ENCODE peak calls at places on chromosomes 3 and 15, in seven cellular contexts. F is heart right ventricle; Y is adrenal gland; A is fibroblast of lung; V is naive thymus-derived CD4-positive, alpha-beta T cell; N is prostate gland; K is IMR-90. W is an unnamed sample.

GRCh38 chr15:42707068-42707467 is 29.9 kb downstream of the CDAN1 start:
- DNase-seq in F (no peak), Y (no peak), A (peak; percentile 57), V (no peak), N (peak; percentile 73), K (peak; percentile 57), W (no peak)

GRCh38 chr15:66935121-66935520 is 130.3 kb upstream of the SMAD3 start:
- DNase-seq in F (no peak), Y (no peak), A (no peak), V (no peak), N (no peak), K (no peak), W (no peak)

GRCh38 chr3:149332781-149333517 is 487 bp downstream of the TM4SF18 start:
- DNase-seq in F (no peak), Y (no peak), A (no peak), V (no peak), N (no peak), K (no peak), W (no peak)

GRCh38 chr3:24271228-24271627 is 223.4 kb downstream of the THRB start:
- DNase-seq in F (no peak), Y (no peak), A (no peak), V (no peak), N (no peak), K (no peak), W (no peak)

GRCh38 chr3:157329541-157329940 is 107.1 kb upstream of the PTX3 start:
- DNase-seq in F (no peak), Y (no peak), A (no peak), V (no peak), N (no peak), K (no peak), W (no peak)

GRCh38 chr15:35698978-35699377 is 153.0 kb upstream of the DPH6 start:
- DNase-seq in F (no peak), Y (no peak), A (no peak), V (no peak), N (no peak), K (no peak), W (no peak)

GRCh38 chr3:170037463-170038433 is at the start of gene GPR160:
- DNase-seq in F (peak; percentile 57), Y (peak; percentile 56), A (peak; percentile 33), V (peak; percentile 79), N (peak; percentile 79), K (peak; percentile 15), W (peak; percentile 87)

GRCh38 chr3:155308831-155309230 is 15.3 kb upstream of the STRIT1 start:
- DNase-seq in F (no peak), Y (no peak), A (peak; percentile 31), V (no peak), N (no peak), K (peak; percentile 68), W (no peak)

GRCh38 chr3:172180473-172180872 is 141.1 kb downstream of the FNDC3B start:
- DNase-seq in F (no peak), Y (no peak), A (no peak), V (no peak), N (no peak), K (no peak), W (no peak)

GRCh38 chr15:85771276-85771675 is 23.4 kb downstream of the KLHL25 start:
- DNase-seq in F (no peak), Y (no peak), A (no peak), V (no peak), N (no peak), K (no peak), W (no peak)

GRCh38 chr15:25178835-25179672 is 224.3 kb downstream of the SNRPN start:
- DNase-seq in F (no peak), Y (peak; percentile 4), A (no peak), V (no peak), N (peak; percentile 3), K (no peak), W (no peak)

GRCh38 chr15:88018865-88019626 is 237.5 kb downstream of the NTRK3 start:
- DNase-seq in F (no peak), Y (no peak), A (no peak), V (no peak), N (peak; percentile 22), K (no peak), W (no peak)

GRCh38 chr3:38460377-38461085 is 6.8 kb downstream of the ACVR2B start:
- DNase-seq in F (no peak), Y (no peak), A (no peak), V (no peak), N (no peak), K (no peak), W (no peak)

GRCh38 chr3:31659246-31659645 is 126.5 kb downstream of the STT3B start:
- DNase-seq in F (no peak), Y (no peak), A (no peak), V (no peak), N (no peak), K (no peak), W (no peak)

GRCh38 chr3:12663311-12663935 is 494 bp downstream of the RAF1 start:
- DNase-seq in F (peak; percentile 48), Y (peak; percentile 53), A (peak; percentile 44), V (peak; percentile 12), N (peak; percentile 52), K (no peak), W (peak; percentile 63)

GRCh38 chr15:76431936-76432335 is 95.4 kb downstream of the ISL2 start:
- DNase-seq in F (no peak), Y (no peak), A (no peak), V (no peak), N (no peak), K (peak; percentile 22), W (no peak)

GRCh38 chr15:72082176-72082575 is 35.8 kb downstream of the MYO9A start:
- DNase-seq in F (no peak), Y (no peak), A (no peak), V (no peak), N (no peak), K (no peak), W (no peak)
- H3K4me1 ChIP-seq in F (no peaks in the 10 kb centered on the region), Y (no peaks in the 10 kb centered on the region), A (no peaks in the 10 kb centered on the region), V (no peaks in the 10 kb centered on the region), N (no peaks in the 10 kb centered on the region), K (no peaks in the 10 kb centered on the region), W (peaks cover 22% of the 10 kb centered on the region)

GRCh38 chr3:46068526-46068925 is 41.2 kb upstream of the XCR1 start:
- DNase-seq in F (no peak), Y (no peak), A (no peak), V (no peak), N (no peak), K (no peak), W (no peak)
- H3K27me3 ChIP-seq in F (peaks cover 11% of the 10 kb centered on the region), Y (peaks cover 3% of the 10 kb centered on the region), A (peaks cover 7% of the 10 kb centered on the region), V (no peaks in the 10 kb centered on the region), N (no peaks in the 10 kb centered on the region), K (peaks cover 39% of the 10 kb centered on the region), W (no peaks in the 10 kb centered on the region)

GRCh38 chr15:56653787-56654186 is 79.5 kb downstream of the ZNF280D start:
- DNase-seq in F (no peak), Y (no peak), A (no peak), V (no peak), N (no peak), K (no peak), W (no peak)
- H3K27ac ChIP-seq in F (no peak overlapping the region), Y (no peak overlapping the region), A (no peak overlapping the region), V (no peak overlapping the region), N (no peak overlapping the region), K (no peak overlapping the region), W (no peak overlapping the region)

DNA sequence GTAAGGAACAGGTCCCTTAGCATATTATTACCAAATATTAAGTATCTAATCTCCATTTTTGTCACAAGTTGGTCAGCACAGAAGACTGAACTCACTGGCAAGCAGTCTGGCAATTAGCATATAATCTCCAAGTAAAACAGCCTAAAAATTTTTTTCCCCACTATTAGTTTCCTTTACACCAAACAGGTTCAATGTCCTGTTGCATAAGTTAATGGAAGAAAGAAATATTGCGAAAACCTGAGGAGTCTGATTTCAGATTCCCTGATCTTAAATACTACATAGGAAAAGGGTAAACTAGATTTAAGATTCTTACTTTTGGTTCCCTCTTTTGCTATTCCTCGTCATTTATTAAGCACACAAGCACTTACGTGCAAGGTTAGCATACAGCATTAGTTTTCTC is 133.1 kb upstream of the PLXND1 start:
- DNase-seq in F (no peak), Y (no peak), A (no peak), V (no peak), N (no peak), K (no peak), W (no peak)
- H3K4me1 ChIP-seq in F (peaks cover under 1% of the 10 kb centered on the region), Y (peaks cover 35% of the 10 kb centered on the region), A (no peaks in the 10 kb centered on the region), V (no peaks in the 10 kb centered on the region), N (no peaks in the 10 kb centered on the region), K (no peaks in the 10 kb centered on the region), W (no peaks in the 10 kb centered on the region)